ENCODE peak calls at places on chromosomes 2 and 18, in four cellular contexts. A is IMR-90, N is GM12878, O is endothelial cell of umbilical vein. W is an unnamed sample.

GRCh38 chr2:41782306-41783158 is 265.3 kb upstream of the PKDCC start:
- DNase-seq in A (peak), N (peak), O (peak), W (peak)

GRCh38 chr18:14106906-14107305 is 25.3 kb downstream of the ZNF519 start:
- DNase-seq in A (no peak), N (no peak), O (no peak), W (no peak)

GRCh38 chr2:128622916-128623620 is 304.4 kb upstream of the HS6ST1 start:
- DNase-seq in A (peak), N (no peak), O (no peak), W (no peak)

GRCh38 chr2:19667085-19667484 is 234.7 kb downstream of the TTC32 start:
- DNase-seq in A (peak), N (no peak), O (no peak), W (no peak)

GRCh38 chr2:160269365-160269764 is 69.3 kb upstream of the ITGB6 start:
- DNase-seq in A (no peak), N (no peak), O (no peak), W (no peak)

GRCh38 chr18:10006261-10006903 is 92.6 kb downstream of the VAPA start:
- DNase-seq in A (peak), N (no peak), O (peak), W (no peak)

GRCh38 chr2:74585406-74586182 is 31.1 kb downstream of the DOK1 start:
- DNase-seq in A (no peak), N (no peak), O (no peak), W (peak)

GRCh38 chr18:24506175-24506574 is 45.7 kb downstream of the HRH4 start:
- DNase-seq in A (no peak), N (no peak), O (no peak), W (no peak)

GRCh38 chr18:261398-262073 is 6.3 kb downstream of the THOC1 start:
- DNase-seq in A (peak), N (no peak), O (no peak), W (peak)

GRCh38 chr18:36392888-36393287 is 95.4 kb downstream of the FHOD3 start:
- DNase-seq in A (no peak), N (no peak), O (no peak), W (no peak)

GRCh38 chr2:140117371-140117770 is 1337.2 kb upstream of the NXPH2 start:
- DNase-seq in A (no peak), N (no peak), O (no peak), W (no peak)

GRCh38 chr2:239396881-239397681 is 3.7 kb downstream of the HDAC4 start:
- DNase-seq in A (no peak), N (no peak), O (no peak), W (no peak)

GRCh38 chr2:160371251-160372009 is 122.2 kb downstream of the RBMS1 start:
- DNase-seq in A (no peak), N (no peak), O (peak), W (no peak)

GRCh38 chr2:208315081-208315788 is 49.2 kb downstream of the PIKFYVE start:
- DNase-seq in A (peak), N (peak), O (no peak), W (no peak)

GRCh38 chr2:25276569-25277465 is 64.9 kb downstream of the DNMT3A start:
- DNase-seq in A (no peak), N (no peak), O (peak), W (peak)
- TF ChIP-seq FOS in A (no peak), N (no peak), O (no peak), W (no peak)

GRCh38 chr2:40516604-40517003 is 64.7 kb upstream of the SLC8A1 start:
- DNase-seq in A (no peak), N (no peak), O (no peak), W (no peak)
- TF ChIP-seq FOS in A (no peak), N (no peak), O (no peak), W (no peak)

GRCh38 chr2:186422226-186422625 is 63.8 kb upstream of the ZC3H15 start:
- DNase-seq in A (peak), N (no peak), O (no peak), W (no peak)

GRCh38 chr2:186426153-186427016 is 59.7 kb upstream of the ZC3H15 start:
- DNase-seq in A (no peak), N (peak), O (no peak), W (no peak)

GRCh38 chr2:186427970-186428369 is 58.1 kb upstream of the ZC3H15 start:
- DNase-seq in A (no peak), N (no peak), O (no peak), W (no peak)

GRCh38 chr2:186423481-186423880 is 62.6 kb upstream of the ZC3H15 start:
- DNase-seq in A (no peak), N (no peak), O (no peak), W (no peak)

GRCh38 chr2:186424265-186424664 is 61.8 kb upstream of the ZC3H15 start:
- DNase-seq in A (no peak), N (no peak), O (no peak), W (no peak)
- TF ChIP-seq FOS in A (no peak), N (no peak), O (no peak), W (no peak)

GRCh38 chr2:174117951-174118930 is 130.1 kb downstream of the OLA1 start:
- DNase-seq in A (peak), N (no peak), O (peak), W (no peak)
- TF ChIP-seq FOS in A (peak), N (no peak), O (peak), W (no peak)

DNA sequence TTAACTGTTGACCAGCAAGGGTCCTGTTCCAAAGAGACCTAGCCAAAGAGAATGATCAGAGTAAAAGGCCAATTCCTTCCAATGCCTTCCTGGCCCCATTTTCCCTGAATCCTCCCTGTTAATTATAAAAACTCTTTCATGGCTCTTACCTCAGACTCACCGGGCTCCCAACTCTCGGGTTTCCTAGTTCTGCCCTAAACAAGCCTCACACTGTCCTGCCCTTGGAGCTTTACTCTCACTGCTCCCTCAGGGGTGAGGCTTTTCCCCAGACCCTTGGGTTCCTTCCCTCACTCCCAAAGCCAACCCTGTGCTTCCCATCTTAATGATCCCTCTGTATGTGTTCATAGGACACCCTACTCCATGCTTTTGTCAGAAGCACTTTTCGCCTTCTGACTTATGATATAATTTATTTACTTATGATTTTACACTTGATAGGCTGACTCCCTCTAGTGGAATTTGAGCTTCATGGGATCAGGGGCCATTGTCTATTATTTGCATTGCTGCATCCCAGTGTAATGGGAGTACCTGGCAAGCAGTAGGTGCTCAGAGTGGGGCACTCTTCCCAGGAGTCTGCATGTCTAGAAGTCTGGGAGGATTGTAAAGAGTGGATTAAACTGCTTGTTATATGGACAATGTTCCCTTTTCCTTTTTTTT is 29.9 kb upstream of the ZNG1B start:
- DNase-seq in A (peak), N (no peak), O (no peak), W (no peak)
- TF ChIP-seq FOS in A (no peak), N (no peak), O (no peak), W (no peak)

GRCh38 chr2:229714080-229714735 is at the start of gene DNER:
- DNase-seq in A (no peak), N (no peak), O (no peak), W (peak)
- TF ChIP-seq FOS in A (no peak), N (no peak), O (no peak), W (no peak)